ENCODE peak calls at places on chromosomes 4 and X, in five cellular contexts. V is heart right ventricle, U is A549, E is right atrium auricular region, S is OCI-LY7. K is an unnamed sample.

GRCh38 chrX:151478052-151478451 is 81.0 kb downstream of the VMA21 start:
- DNase-seq in E (no peak), V (no peak), S (no peak), U (no peak), K (no peak)

GRCh38 chr4:15779336-15779735 is 1.2 kb downstream of the CD38 start:
- DNase-seq in V (peak; percentile 29), U (peak; percentile 75), E (peak; percentile 89), S (no peak), K (no peak)

GRCh38 chr4:179692251-179692650 is 2250.0 kb upstream of the AGA start:
- DNase-seq in U (no peak), E (no peak), V (no peak), S (no peak), K (no peak)

GRCh38 chr4:167032876-167033275 is 201.4 kb downstream of the SPOCK3 start:
- DNase-seq in E (no peak), S (no peak), V (no peak), U (no peak), K (no peak)

GRCh38 chrX:120768681-120769080 is 107.0 kb downstream of the CT47B1 start:
- DNase-seq in E (no peak), V (no peak), U (no peak), S (no peak), K (no peak)

GRCh38 chr4:38452009-38452408 is 212.0 kb upstream of the KLF3 start:
- DNase-seq in U (no peak), E (no peak), V (no peak), S (no peak), K (no peak)

GRCh38 chr4:23876418-23877089 is 13.3 kb downstream of the PPARGC1A start:
- DNase-seq in U (no peak), E (no peak), S (no peak), V (no peak), K (no peak)

GRCh38 chr4:1465173-1466033 is 59.2 kb upstream of the NKX1-1 start:
- DNase-seq in U (no peak), S (no peak), V (peak; percentile 8), E (no peak), K (no peak)

GRCh38 chrX:39729834-39730670 is 367.7 kb downstream of the BCOR start:
- DNase-seq in S (no peak), E (no peak), V (no peak), U (no peak), K (no peak)

GRCh38 chr4:56417396-56417795 is 18.0 kb downstream of the PPAT start:
- DNase-seq in S (no peak), V (no peak), U (no peak), E (no peak), K (no peak)

GRCh38 chrX:83501003-83501402 is 7.1 kb upstream of the POU3F4 start:
- DNase-seq in V (no peak), S (no peak), U (no peak), E (no peak), K (no peak)

GRCh38 chr4:15034071-15034764 is 31.9 kb downstream of the CPEB2 start:
- DNase-seq in E (no peak), U (no peak), V (no peak), S (no peak), K (no peak)

GRCh38 chrX:14832591-14832990 is 40.3 kb downstream of the FANCB start:
- DNase-seq in U (no peak), V (no peak), S (no peak), E (no peak), K (no peak)

GRCh38 chr4:21948347-21949072 is at the start of gene KCNIP4:
- DNase-seq in E (no peak), V (no peak), S (no peak), U (no peak), K (no peak)

GRCh38 chr4:156992943-156993342 is 21.3 kb upstream of the PDGFC start:
- DNase-seq in U (no peak), E (no peak), V (no peak), S (no peak), K (no peak)

GRCh38 chrX:67543818-67544217 is at the start of gene AR:
- DNase-seq in E (peak; percentile 74), U (peak; percentile 74), V (peak; percentile 70), S (no peak), K (no peak)

GRCh38 chr4:16259531-16260246 is 33.4 kb upstream of the TAPT1 start:
- DNase-seq in E (no peak), V (no peak), U (no peak), S (no peak), K (no peak)

GRCh38 chr4:65971686-65972085 is 301.4 kb upstream of the EPHA5 start:
- DNase-seq in V (no peak), S (no peak), E (no peak), U (no peak), K (no peak)

GRCh38 chrX:103464071-103464773 is 55.1 kb downstream of the RAB40A start:
- DNase-seq in V (no peak), E (no peak), S (peak; percentile 31), U (peak; percentile 54), K (peak; percentile 15)

GRCh38 chr4:141654098-141654497 is 17.7 kb downstream of the IL15 start:
- DNase-seq in U (peak; percentile 38), V (peak; percentile 38), S (no peak), E (peak; percentile 63), K (no peak)

GRCh38 chr4:37749398-37749988 is 63.3 kb upstream of the RELL1 start:
- DNase-seq in E (no peak), V (no peak), U (no peak), S (peak; percentile 48), K (no peak)

GRCh38 chrX:115625577-115626301 is 64.8 kb downstream of the PLS3 start:
- DNase-seq in E (no peak), S (no peak), U (no peak), V (no peak), K (no peak)

GRCh38 chr4:173522160-173522873 is 7.7 kb downstream of the HAND2 start:
- DNase-seq in V (peak; percentile 91), S (no peak), E (peak; percentile 94), U (no peak), K (no peak)

GRCh38 chr4:5691491-5692132 is 16.7 kb downstream of the EVC2 start:
- DNase-seq in S (no peak), E (no peak), U (no peak), V (no peak), K (no peak)

GRCh38 chr4:53804719-53805118 is 213.4 kb upstream of the LNX1 start:
- DNase-seq in U (peak; percentile 34), S (peak; percentile 78), E (no peak), V (peak; percentile 13), K (no peak)

GRCh38 chr4:145734576-145735329 is 54.8 kb downstream of the C4orf51 start:
- DNase-seq in V (no peak), U (peak; percentile 72), E (peak; percentile 90), S (no peak), K (no peak)

GRCh38 chrX:31128849-31129248 is 57.0 kb upstream of the FTHL17 start:
- DNase-seq in U (no peak), S (no peak), V (no peak), E (no peak), K (no peak)

GRCh38 chrX:2497961-2498780 is 2.6 kb downstream of the DHRSX start:
- DNase-seq in E (no peak), V (no peak), U (peak; percentile 69), S (no peak), K (no peak)

GRCh38 chrX:137432609-137433008 is 133.3 kb upstream of the ZIC3 start:
- DNase-seq in V (no peak), E (no peak), U (peak; percentile 25), S (peak; percentile 20), K (no peak)

GRCh38 chrX:139290310-139290709 is 240.2 kb upstream of the F9 start:
- DNase-seq in U (no peak), E (no peak), S (no peak), V (no peak), K (no peak)

GRCh38 chrX:101427954-101428353 is 19.9 kb downstream of the HNRNPH2 start:
- DNase-seq in U (no peak), V (no peak), S (no peak), E (no peak), K (no peak)

GRCh38 chr4:123345924-123346300 is 50.7 kb upstream of the SPRY1 start:
- DNase-seq in S (no peak), U (no peak), V (no peak), E (no peak), K (no peak)

GRCh38 chr4:141458501-141458900 is 177.9 kb upstream of the IL15 start:
- DNase-seq in E (no peak), V (no peak), S (no peak), U (peak; percentile 48), K (no peak)

GRCh38 chr4:107243141-107243779 is 207.1 kb upstream of the DKK2 start:
- DNase-seq in V (no peak), E (no peak), S (no peak), U (no peak), K (no peak)

GRCh38 chr4:76053730-76054129 is 17.9 kb upstream of the CXCL11 start:
- DNase-seq in V (no peak), S (no peak), E (no peak), U (no peak), K (no peak)

GRCh38 chr4:124433500-124433899 is 279.0 kb downstream of the ANKRD50 start:
- DNase-seq in S (no peak), U (peak; percentile 57), E (no peak), V (no peak), K (no peak)

GRCh38 chrX:10649286-10649685 is 28.9 kb upstream of the MID1 start:
- DNase-seq in V (no peak), U (no peak), S (no peak), E (no peak), K (no peak)

DNA sequence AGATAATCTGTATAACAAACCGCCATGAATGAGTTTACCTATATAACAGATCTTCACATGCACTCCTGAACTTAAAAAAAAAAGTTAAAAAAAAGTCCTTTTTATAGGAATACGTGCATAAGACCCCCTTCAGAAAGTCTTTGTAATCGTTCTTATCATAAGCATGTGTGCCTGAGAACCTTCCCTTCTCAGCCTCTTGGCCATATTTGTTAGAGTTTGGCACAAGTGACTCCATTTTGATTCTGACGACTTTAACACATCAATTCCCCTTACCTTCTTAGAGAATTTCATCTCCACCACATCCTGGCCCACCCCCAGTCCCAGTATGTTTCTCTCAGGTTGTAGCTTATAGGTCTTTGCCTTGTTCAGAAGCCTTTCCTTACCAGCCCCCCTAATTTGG is 16.0 kb upstream of the ANXA5 start:
- DNase-seq in S (no peak), U (no peak), V (no peak), E (no peak), K (no peak)
- H3K27ac ChIP-seq in S (no peak overlapping the region), U (peak overlapping the region; percentile 41), V (no peak overlapping the region), E (peak overlapping the region; percentile 67), K (no peak overlapping the region)

GRCh38 chr4:71113294-71113693 is 119.8 kb downstream of the DCK start:
- DNase-seq in E (no peak), V (no peak), U (peak; percentile 8), S (peak; percentile 8), K (no peak)
- TF ChIP-seq CTCF in E (no peak), V (no peak), U (no peak), S (peak; percentile 65), K (no peak)

DNA sequence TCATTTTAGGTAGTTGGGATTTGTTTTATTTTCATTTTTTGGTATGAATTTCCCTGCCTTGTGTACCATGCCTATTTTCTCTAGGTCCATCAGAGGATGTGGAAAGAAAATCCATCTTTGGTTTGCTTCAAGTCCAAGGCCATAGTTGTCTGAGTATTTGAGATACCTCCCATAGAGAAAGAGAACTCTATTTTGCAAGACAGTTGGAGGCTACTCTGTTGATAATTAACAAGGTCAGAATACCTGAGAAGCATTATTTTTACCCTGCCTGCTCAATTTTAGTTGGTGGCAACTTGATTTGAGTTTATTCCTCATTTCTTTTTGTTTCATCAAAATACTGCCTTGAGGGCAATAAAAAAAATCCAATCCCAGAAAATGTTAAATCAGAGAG is 30.8 kb downstream of the BMP3 start:
- DNase-seq in E (no peak), V (no peak), S (no peak), U (no peak), K (no peak)
- H3K27ac ChIP-seq in E (no peak overlapping the region), V (no peak overlapping the region), S (no peak overlapping the region), U (no peak overlapping the region), K (no peak overlapping the region)

GRCh38 chrX:5402461-5402860 is 826.2 kb downstream of the NLGN4X start:
- DNase-seq in S (no peak), V (no peak), E (no peak), U (no peak), K (no peak)
- TF ChIP-seq CTCF in S (no peak), V (no peak), E (no peak), U (no peak), K (no peak)